ENCODE peak calls at places on chromosomes 3 and 15, in nine cellular contexts. M is cardiac muscle cell; Q is transverse colon; D is choroid plexus epithelial cell; E is IMR-90; V is CD8-positive, alpha-beta T cell; F is GM23338; K is progenitor cell of endocrine pancreas; B is ascending aorta. Z is an unnamed sample.

GRCh38 chr15:78003539-78004008 is 73.9 kb downstream of the TBC1D2B start:
- DNase-seq in M (peak), Q (no peak), D (no peak), E (no peak), V (no peak), F (no peak), K (no peak), B (no peak), Z (peak)

GRCh38 chr15:70379938-70380337 is 282.2 kb upstream of the TLE3 start:
- DNase-seq in M (no peak), Q (no peak), D (no peak), E (no peak), V (peak), F (no peak), K (no peak), B (no peak), Z (no peak)

GRCh38 chr3:173411288-173412064 is 13.9 kb downstream of the NLGN1 start:
- DNase-seq in M (peak), Q (no peak), D (peak), E (peak), V (no peak), F (peak), K (no peak), B (no peak), Z (peak)

GRCh38 chr15:87211547-87211946 is 1045.0 kb downstream of the NTRK3 start:
- DNase-seq in M (no peak), Q (no peak), D (no peak), E (no peak), V (no peak), F (no peak), K (no peak), B (no peak), Z (no peak)

GRCh38 chr15:96560246-96560895 is 229.9 kb downstream of the NR2F2 start:
- DNase-seq in M (no peak), Q (no peak), D (peak), E (no peak), V (no peak), F (no peak), K (no peak), B (no peak), Z (no peak)

GRCh38 chr3:125440559-125440955 is 65.4 kb upstream of the ZNF148 start:
- DNase-seq in M (peak), Q (peak), D (no peak), E (no peak), V (no peak), F (no peak), K (no peak), B (no peak), Z (peak)

GRCh38 chr15:87712211-87712610 is 544.3 kb downstream of the NTRK3 start:
- DNase-seq in M (peak), Q (no peak), D (no peak), E (no peak), V (no peak), F (no peak), K (no peak), B (no peak), Z (no peak)

GRCh38 chr3:127454968-127455367 is 135.6 kb downstream of the TPRA1 start:
- DNase-seq in M (no peak), Q (no peak), D (no peak), E (no peak), V (no peak), F (no peak), K (no peak), B (peak), Z (no peak)

GRCh38 chr15:33209575-33210519 is 15.3 kb upstream of the FMN1 start:
- DNase-seq in M (no peak), Q (no peak), D (no peak), E (no peak), V (no peak), F (no peak), K (no peak), B (no peak), Z (no peak)

GRCh38 chr3:194046995-194047681 is 88.8 kb upstream of the HES1 start:
- DNase-seq in M (peak), Q (peak), D (peak), E (no peak), V (no peak), F (no peak), K (no peak), B (peak), Z (peak)

GRCh38 chr3:193149998-193150397 is 91.0 kb upstream of the PLAAT1 start:
- DNase-seq in M (no peak), Q (no peak), D (no peak), E (no peak), V (no peak), F (no peak), K (no peak), B (no peak), Z (no peak)

GRCh38 chr3:140276698-140277097 is 341.7 kb downstream of the CLSTN2 start:
- DNase-seq in M (peak), Q (no peak), D (peak), E (peak), V (no peak), F (peak), K (no peak), B (no peak), Z (no peak)

GRCh38 chr3:164416491-164417222 is 661.6 kb downstream of the SI start:
- DNase-seq in M (no peak), Q (no peak), D (peak), E (no peak), V (no peak), F (peak), K (no peak), B (no peak), Z (no peak)

DNA sequence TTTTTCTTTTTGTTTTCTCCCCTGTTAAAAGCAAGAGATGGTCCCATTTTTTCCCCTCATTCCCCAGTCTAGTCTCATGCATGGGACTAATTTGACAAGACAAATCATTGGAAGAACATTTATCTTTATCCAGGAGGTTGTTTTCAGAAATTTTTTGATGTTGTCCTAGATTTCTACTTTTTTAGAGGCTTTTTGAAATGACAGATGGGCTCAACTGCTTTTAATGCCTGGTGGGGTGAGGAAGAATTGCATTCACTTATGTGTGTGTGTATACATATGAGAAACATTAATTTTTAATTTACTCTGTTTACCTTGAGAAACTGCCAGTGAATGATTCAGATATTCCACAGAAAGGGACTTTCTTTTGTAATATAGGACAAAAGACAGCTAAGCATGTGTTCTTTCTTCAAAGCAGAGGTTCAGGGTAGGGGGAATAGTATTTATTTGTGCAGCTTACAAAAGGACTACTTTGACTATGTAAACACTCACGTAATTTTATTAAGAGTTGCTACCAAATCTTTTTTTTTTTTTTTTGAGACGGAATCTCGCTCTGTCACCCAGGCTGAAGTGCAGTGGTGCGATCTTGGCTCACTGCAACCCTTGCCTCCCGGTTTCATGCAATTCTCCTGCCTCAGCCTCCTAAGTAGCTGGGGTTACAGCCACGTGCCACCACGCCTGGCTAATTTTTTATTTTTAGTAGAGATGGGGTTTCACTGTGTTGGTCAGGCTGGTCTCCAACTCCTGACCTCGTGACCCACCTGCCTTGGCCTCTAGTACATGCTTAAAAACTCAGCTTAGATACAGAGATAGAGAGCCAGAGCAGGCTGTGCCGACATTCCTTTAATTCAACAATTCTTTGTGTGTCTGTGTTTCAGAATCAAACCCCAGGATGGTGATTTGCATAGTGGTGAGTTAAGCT is 130.1 kb upstream of the RARB start:
- DNase-seq in M (no peak), Q (no peak), D (peak), E (no peak), V (no peak), F (peak), K (no peak), B (no peak), Z (no peak)
- TF ChIP-seq CTCF in M (no peak), Q (no peak), D (peak), E (no peak), V (no peak), F (no peak), K (no peak), B (no peak), Z (no peak)

DNA sequence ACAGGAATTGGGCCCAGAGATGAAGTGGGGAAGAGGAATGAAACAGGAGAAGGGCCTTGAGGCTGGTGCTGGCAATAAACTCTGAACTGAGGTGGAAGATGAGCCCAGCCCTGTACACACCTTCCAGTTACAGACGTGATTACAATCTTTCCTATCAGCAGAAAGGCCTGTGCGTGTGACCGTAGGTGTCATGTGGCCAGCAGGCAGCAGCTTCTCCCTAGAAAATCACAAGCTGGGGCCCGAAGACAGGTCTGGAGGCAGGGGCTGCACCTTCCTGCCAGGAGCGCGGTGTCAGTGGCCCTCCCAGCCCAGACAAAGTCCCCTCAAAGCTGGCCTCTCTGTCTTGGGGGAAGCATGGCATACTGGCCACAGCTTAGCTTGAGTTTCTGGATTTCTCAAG is 16.7 kb upstream of the PIGZ start:
- DNase-seq in M (no peak), Q (no peak), D (no peak), E (no peak), V (no peak), F (no peak), K (no peak), B (no peak), Z (no peak)
- TF ChIP-seq CTCF in M (no peak), Q (no peak), D (no peak), E (no peak), V (no peak), F (no peak), K (no peak), B (no peak), Z (no peak)

DNA sequence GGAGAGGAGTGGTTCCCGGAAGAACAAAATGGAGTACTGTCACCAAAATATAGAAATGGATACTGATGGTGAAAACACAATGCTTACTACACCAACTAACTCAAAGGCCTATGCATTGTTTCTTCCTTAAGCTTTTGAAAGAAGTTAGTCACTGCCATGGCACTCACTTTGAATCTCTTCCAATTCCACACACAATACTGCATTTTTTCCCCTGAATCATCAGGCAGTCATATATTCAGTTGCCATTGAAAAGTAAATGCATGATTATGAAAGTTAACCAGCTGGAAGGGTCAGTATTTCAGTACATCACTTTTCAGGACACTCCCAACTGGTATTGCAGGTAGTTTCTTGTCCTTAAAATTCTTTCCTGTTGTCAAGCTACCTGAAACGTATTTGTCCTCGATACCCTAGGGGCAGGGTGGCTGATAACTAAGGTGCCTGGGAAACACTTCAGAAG is 9.0 kb upstream of the LRRFIP2 start:
- DNase-seq in M (no peak), Q (no peak), D (peak), E (peak), V (no peak), F (peak), K (no peak), B (no peak), Z (no peak)
- TF ChIP-seq CTCF in M (no peak), Q (no peak), D (no peak), E (no peak), V (no peak), F (no peak), K (no peak), B (no peak), Z (no peak)

GRCh38 chr3:166263460-166263859 is 426.2 kb upstream of the BCHE start:
- DNase-seq in M (no peak), Q (no peak), D (peak), E (no peak), V (no peak), F (no peak), K (no peak), B (no peak), Z (no peak)
- TF ChIP-seq CTCF in M (no peak), Q (no peak), D (no peak), E (peak), V (no peak), F (no peak), K (no peak), B (no peak), Z (peak)

Z was measured in body of pancreas.